ENCODE peak calls at places on chromosome 22, in seven cellular contexts. One of them, this sample, is unnamed.

GRCh38 chr22:22721681-22722309 is 77.4 kb downstream of the GGTLC2 start:
- DNase-seq in transverse colon: no peak
- DNase-seq in left ventricle myocardium inferior: no peak
- DNase-seq in SK-N-SH: no peak
- DNase-seq in right cardiac atrium: no peak
- DNase-seq in CD8-positive, alpha-beta T cell: peak; percentile 24
- DNase-seq in colonic mucosa: no peak
- DNase-seq in this sample: no peak

GRCh38 chr22:49585695-49586243 is 241.9 kb downstream of the BRD1 start:
- DNase-seq in transverse colon: peak; percentile 1
- DNase-seq in left ventricle myocardium inferior: no peak
- DNase-seq in SK-N-SH: no peak
- DNase-seq in right cardiac atrium: peak; percentile 36
- DNase-seq in CD8-positive, alpha-beta T cell: no peak
- DNase-seq in colonic mucosa: no peak
- DNase-seq in this sample: no peak

GRCh38 chr22:36315325-36315724 is 62.4 kb downstream of the APOL1 start:
- DNase-seq in transverse colon: no peak
- DNase-seq in left ventricle myocardium inferior: no peak
- DNase-seq in SK-N-SH: no peak
- DNase-seq in right cardiac atrium: no peak
- DNase-seq in CD8-positive, alpha-beta T cell: no peak
- DNase-seq in colonic mucosa: no peak
- DNase-seq in this sample: no peak

GRCh38 chr22:48378673-48379072 is 1449.0 kb downstream of the BRD1 start:
- DNase-seq in transverse colon: no peak
- DNase-seq in left ventricle myocardium inferior: no peak
- DNase-seq in SK-N-SH: no peak
- DNase-seq in right cardiac atrium: no peak
- DNase-seq in CD8-positive, alpha-beta T cell: no peak
- DNase-seq in colonic mucosa: no peak
- DNase-seq in this sample: no peak

GRCh38 chr22:29147241-29147919 is 58.3 kb upstream of the EMID1 start:
- DNase-seq in transverse colon: no peak
- DNase-seq in left ventricle myocardium inferior: no peak
- DNase-seq in SK-N-SH: no peak
- DNase-seq in right cardiac atrium: no peak
- DNase-seq in CD8-positive, alpha-beta T cell: no peak
- DNase-seq in colonic mucosa: no peak
- DNase-seq in this sample: no peak

GRCh38 chr22:35451602-35452001 is 51.7 kb downstream of the MCM5 start:
- DNase-seq in transverse colon: no peak
- DNase-seq in left ventricle myocardium inferior: no peak
- DNase-seq in SK-N-SH: no peak
- DNase-seq in right cardiac atrium: no peak
- DNase-seq in CD8-positive, alpha-beta T cell: no peak
- DNase-seq in colonic mucosa: no peak
- DNase-seq in this sample: no peak

GRCh38 chr22:42680648-42681047 is 31.5 kb upstream of the CYB5R3 start:
- DNase-seq in transverse colon: no peak
- DNase-seq in left ventricle myocardium inferior: no peak
- DNase-seq in SK-N-SH: no peak
- DNase-seq in right cardiac atrium: peak; percentile 21
- DNase-seq in CD8-positive, alpha-beta T cell: no peak
- DNase-seq in colonic mucosa: no peak
- DNase-seq in this sample: peak; percentile 68

GRCh38 chr22:20026996-20027601 is 6.2 kb downstream of the TANGO2 start:
- DNase-seq in transverse colon: no peak
- DNase-seq in left ventricle myocardium inferior: no peak
- DNase-seq in SK-N-SH: no peak
- DNase-seq in right cardiac atrium: peak; percentile 20
- DNase-seq in CD8-positive, alpha-beta T cell: no peak
- DNase-seq in colonic mucosa: no peak
- DNase-seq in this sample: no peak

GRCh38 chr22:36743011-36743410 is 32.9 kb downstream of the IFT27 start:
- DNase-seq in transverse colon: no peak
- DNase-seq in left ventricle myocardium inferior: no peak
- DNase-seq in SK-N-SH: no peak
- DNase-seq in right cardiac atrium: no peak
- DNase-seq in CD8-positive, alpha-beta T cell: no peak
- DNase-seq in colonic mucosa: no peak
- DNase-seq in this sample: no peak

GRCh38 chr22:35783943-35784614 is 66.4 kb downstream of the APOL5 start:
- DNase-seq in transverse colon: no peak
- DNase-seq in left ventricle myocardium inferior: no peak
- DNase-seq in SK-N-SH: no peak
- DNase-seq in right cardiac atrium: no peak
- DNase-seq in CD8-positive, alpha-beta T cell: no peak
- DNase-seq in colonic mucosa: no peak
- DNase-seq in this sample: no peak

GRCh38 chr22:23073506-23074229 is 3.3 kb downstream of the GNAZ start:
- DNase-seq in transverse colon: no peak
- DNase-seq in left ventricle myocardium inferior: peak; percentile 11
- DNase-seq in SK-N-SH: no peak
- DNase-seq in right cardiac atrium: peak; percentile 37
- DNase-seq in CD8-positive, alpha-beta T cell: no peak
- DNase-seq in colonic mucosa: no peak
- DNase-seq in this sample: no peak

GRCh38 chr22:44360306-44360685 is 47.5 kb upstream of the SHISAL1 start:
- DNase-seq in transverse colon: no peak
- DNase-seq in left ventricle myocardium inferior: no peak
- DNase-seq in SK-N-SH: no peak
- DNase-seq in right cardiac atrium: no peak
- DNase-seq in CD8-positive, alpha-beta T cell: no peak
- DNase-seq in colonic mucosa: no peak
- DNase-seq in this sample: no peak

GRCh38 chr22:17748555-17749353 is 25.5 kb downstream of the BID start:
- DNase-seq in transverse colon: no peak
- DNase-seq in left ventricle myocardium inferior: peak; percentile 33
- DNase-seq in SK-N-SH: no peak
- DNase-seq in right cardiac atrium: peak; percentile 67
- DNase-seq in CD8-positive, alpha-beta T cell: no peak
- DNase-seq in colonic mucosa: no peak
- DNase-seq in this sample: no peak

GRCh38 chr22:22235564-22235963 is 9.0 kb upstream of the VPREB1 start:
- DNase-seq in transverse colon: peak; percentile 46
- DNase-seq in left ventricle myocardium inferior: no peak
- DNase-seq in SK-N-SH: peak; percentile 30
- DNase-seq in right cardiac atrium: no peak
- DNase-seq in CD8-positive, alpha-beta T cell: peak; percentile 37
- DNase-seq in colonic mucosa: peak; percentile 25
- DNase-seq in this sample: no peak

GRCh38 chr22:19004471-19004870 is 68.4 kb upstream of the PRODH start:
- DNase-seq in transverse colon: no peak
- DNase-seq in left ventricle myocardium inferior: no peak
- DNase-seq in SK-N-SH: no peak
- DNase-seq in right cardiac atrium: no peak
- DNase-seq in CD8-positive, alpha-beta T cell: no peak
- DNase-seq in colonic mucosa: no peak
- DNase-seq in this sample: no peak

GRCh38 chr22:29309332-29310064 is 3.0 kb downstream of the GAS2L1 start:
- DNase-seq in transverse colon: peak; percentile 50
- DNase-seq in left ventricle myocardium inferior: peak; percentile 74
- DNase-seq in SK-N-SH: peak; percentile 66
- DNase-seq in right cardiac atrium: peak; percentile 85
- DNase-seq in CD8-positive, alpha-beta T cell: no peak
- DNase-seq in colonic mucosa: peak; percentile 62
- DNase-seq in this sample: no peak

GRCh38 chr22:49992921-49993648 is 19.5 kb downstream of the IL17REL start:
- DNase-seq in transverse colon: peak; percentile 83
- DNase-seq in left ventricle myocardium inferior: peak; percentile 61
- DNase-seq in SK-N-SH: peak; percentile 85
- DNase-seq in right cardiac atrium: peak; percentile 89
- DNase-seq in CD8-positive, alpha-beta T cell: peak; percentile 55
- DNase-seq in colonic mucosa: peak; percentile 71
- DNase-seq in this sample: no peak

GRCh38 chr22:44746836-44747519 is 5.4 kb upstream of the ARHGAP8 start:
- DNase-seq in transverse colon: peak; percentile 70
- DNase-seq in left ventricle myocardium inferior: no peak
- DNase-seq in SK-N-SH: no peak
- DNase-seq in right cardiac atrium: no peak
- DNase-seq in CD8-positive, alpha-beta T cell: no peak
- DNase-seq in colonic mucosa: peak; percentile 78
- DNase-seq in this sample: no peak

GRCh38 chr22:19719055-19719482 is 4.3 kb upstream of the GP1BB start:
- DNase-seq in transverse colon: no peak
- DNase-seq in left ventricle myocardium inferior: peak; percentile 49
- DNase-seq in SK-N-SH: no peak
- DNase-seq in right cardiac atrium: peak; percentile 87
- DNase-seq in CD8-positive, alpha-beta T cell: no peak
- DNase-seq in colonic mucosa: no peak
- DNase-seq in this sample: no peak

GRCh38 chr22:29116397-29117123 is 43.7 kb downstream of the KREMEN1 start:
- DNase-seq in transverse colon: no peak
- DNase-seq in left ventricle myocardium inferior: no peak
- DNase-seq in SK-N-SH: no peak
- DNase-seq in right cardiac atrium: no peak
- DNase-seq in CD8-positive, alpha-beta T cell: no peak
- DNase-seq in colonic mucosa: no peak
- DNase-seq in this sample: peak; percentile 83

GRCh38 chr22:17102297-17102667 is 17.5 kb downstream of the IL17RA start:
- DNase-seq in transverse colon: no peak
- DNase-seq in left ventricle myocardium inferior: no peak
- DNase-seq in SK-N-SH: no peak
- DNase-seq in right cardiac atrium: no peak
- DNase-seq in CD8-positive, alpha-beta T cell: no peak
- DNase-seq in colonic mucosa: no peak
- DNase-seq in this sample: no peak

GRCh38 chr22:29343313-29343805 is 27.9 kb upstream of the RASL10A start:
- DNase-seq in transverse colon: no peak
- DNase-seq in left ventricle myocardium inferior: peak; percentile 73
- DNase-seq in SK-N-SH: peak; percentile 92
- DNase-seq in right cardiac atrium: peak; percentile 82
- DNase-seq in CD8-positive, alpha-beta T cell: no peak
- DNase-seq in colonic mucosa: no peak
- DNase-seq in this sample: no peak

GRCh38 chr22:26581769-26582168 is 8.2 kb downstream of the TPST2 start:
- DNase-seq in transverse colon: no peak
- DNase-seq in left ventricle myocardium inferior: no peak
- DNase-seq in SK-N-SH: no peak
- DNase-seq in right cardiac atrium: no peak
- DNase-seq in CD8-positive, alpha-beta T cell: no peak
- DNase-seq in colonic mucosa: no peak
- DNase-seq in this sample: no peak

GRCh38 chr22:26580240-26580962 is 9.5 kb downstream of the TPST2 start:
- DNase-seq in transverse colon: no peak
- DNase-seq in left ventricle myocardium inferior: no peak
- DNase-seq in SK-N-SH: no peak
- DNase-seq in right cardiac atrium: no peak
- DNase-seq in CD8-positive, alpha-beta T cell: no peak
- DNase-seq in colonic mucosa: no peak
- DNase-seq in this sample: no peak

GRCh38 chr22:26577081-26577480 is 12.9 kb downstream of the TPST2 start:
- DNase-seq in transverse colon: no peak
- DNase-seq in left ventricle myocardium inferior: no peak
- DNase-seq in SK-N-SH: no peak
- DNase-seq in right cardiac atrium: no peak
- DNase-seq in CD8-positive, alpha-beta T cell: no peak
- DNase-seq in colonic mucosa: no peak
- DNase-seq in this sample: no peak

GRCh38 chr22:26581026-26581425 is 8.9 kb downstream of the TPST2 start:
- DNase-seq in transverse colon: no peak
- DNase-seq in left ventricle myocardium inferior: no peak
- DNase-seq in SK-N-SH: no peak
- DNase-seq in right cardiac atrium: no peak
- DNase-seq in CD8-positive, alpha-beta T cell: no peak
- DNase-seq in colonic mucosa: no peak
- DNase-seq in this sample: no peak

GRCh38 chr22:26579331-26579886 is 10.5 kb downstream of the TPST2 start:
- DNase-seq in transverse colon: peak; percentile 62
- DNase-seq in left ventricle myocardium inferior: no peak
- DNase-seq in SK-N-SH: no peak
- DNase-seq in right cardiac atrium: peak; percentile 65
- DNase-seq in CD8-positive, alpha-beta T cell: peak; percentile 50
- DNase-seq in colonic mucosa: peak; percentile 35
- DNase-seq in this sample: no peak
- H3K4me3 ChIP-seq in transverse colon: no peak overlapping the region
- H3K4me3 ChIP-seq in left ventricle myocardium inferior: no peak overlapping the region
- H3K4me3 ChIP-seq in SK-N-SH: no peak overlapping the region
- H3K4me3 ChIP-seq in right cardiac atrium: no peak overlapping the region
- H3K4me3 ChIP-seq in CD8-positive, alpha-beta T cell: peak overlapping the region; percentile 9
- H3K4me3 ChIP-seq in colonic mucosa: no peak overlapping the region
- H3K4me3 ChIP-seq in this sample: no peak overlapping the region

GRCh38 chr22:47375621-47376321 is 613.3 kb downstream of the TBC1D22A start:
- DNase-seq in transverse colon: no peak
- DNase-seq in left ventricle myocardium inferior: no peak
- DNase-seq in SK-N-SH: no peak
- DNase-seq in right cardiac atrium: no peak
- DNase-seq in CD8-positive, alpha-beta T cell: no peak
- DNase-seq in colonic mucosa: no peak
- DNase-seq in this sample: no peak

GRCh38 chr22:47376322-47376700 is 613.9 kb downstream of the TBC1D22A start:
- DNase-seq in transverse colon: no peak
- DNase-seq in left ventricle myocardium inferior: no peak
- DNase-seq in SK-N-SH: no peak
- DNase-seq in right cardiac atrium: no peak
- DNase-seq in CD8-positive, alpha-beta T cell: no peak
- DNase-seq in colonic mucosa: no peak
- DNase-seq in this sample: no peak

GRCh38 chr22:47374901-47375575 is 612.6 kb downstream of the TBC1D22A start:
- DNase-seq in transverse colon: no peak
- DNase-seq in left ventricle myocardium inferior: no peak
- DNase-seq in SK-N-SH: no peak
- DNase-seq in right cardiac atrium: no peak
- DNase-seq in CD8-positive, alpha-beta T cell: no peak
- DNase-seq in colonic mucosa: no peak
- DNase-seq in this sample: no peak

GRCh38 chr22:47377926-47378560 is 615.6 kb downstream of the TBC1D22A start:
- DNase-seq in transverse colon: no peak
- DNase-seq in left ventricle myocardium inferior: no peak
- DNase-seq in SK-N-SH: no peak
- DNase-seq in right cardiac atrium: no peak
- DNase-seq in CD8-positive, alpha-beta T cell: no peak
- DNase-seq in colonic mucosa: no peak
- DNase-seq in this sample: no peak

GRCh38 chr22:47376901-47377520 is 614.6 kb downstream of the TBC1D22A start:
- DNase-seq in transverse colon: no peak
- DNase-seq in left ventricle myocardium inferior: no peak
- DNase-seq in SK-N-SH: no peak
- DNase-seq in right cardiac atrium: no peak
- DNase-seq in CD8-positive, alpha-beta T cell: no peak
- DNase-seq in colonic mucosa: no peak
- DNase-seq in this sample: no peak
- H3K9me3 ChIP-seq in transverse colon: no peaks in the 10 kb centered on the region
- H3K9me3 ChIP-seq in left ventricle myocardium inferior: no peaks in the 10 kb centered on the region
- H3K9me3 ChIP-seq in SK-N-SH: no peaks in the 10 kb centered on the region
- H3K9me3 ChIP-seq in right cardiac atrium: no peaks in the 10 kb centered on the region
- H3K9me3 ChIP-seq in CD8-positive, alpha-beta T cell: no peaks in the 10 kb centered on the region
- H3K9me3 ChIP-seq in colonic mucosa: no peaks in the 10 kb centered on the region
- H3K9me3 ChIP-seq in this sample: peaks cover 10% of the 10 kb centered on the region

GRCh38 chr22:30354644-30355043 is 2.0 kb downstream of the SF3A1 start:
- DNase-seq in transverse colon: no peak
- DNase-seq in left ventricle myocardium inferior: no peak
- DNase-seq in SK-N-SH: no peak
- DNase-seq in right cardiac atrium: no peak
- DNase-seq in CD8-positive, alpha-beta T cell: no peak
- DNase-seq in colonic mucosa: no peak
- DNase-seq in this sample: no peak
- H3K4me3 ChIP-seq in transverse colon: no peak overlapping the region
- H3K4me3 ChIP-seq in left ventricle myocardium inferior: peak overlapping the region; percentile 86
- H3K4me3 ChIP-seq in SK-N-SH: peak overlapping the region; percentile 95
- H3K4me3 ChIP-seq in right cardiac atrium: no peak overlapping the region
- H3K4me3 ChIP-seq in CD8-positive, alpha-beta T cell: peak overlapping the region; percentile 5
- H3K4me3 ChIP-seq in colonic mucosa: no peak overlapping the region
- H3K4me3 ChIP-seq in this sample: no peak overlapping the region

GRCh38 chr22:39242389-39242808 is 2.4 kb downstream of the PDGFB start:
- DNase-seq in transverse colon: no peak
- DNase-seq in left ventricle myocardium inferior: no peak
- DNase-seq in SK-N-SH: peak; percentile 62
- DNase-seq in right cardiac atrium: peak; percentile 76
- DNase-seq in CD8-positive, alpha-beta T cell: no peak
- DNase-seq in colonic mucosa: no peak
- DNase-seq in this sample: no peak
- H3K9me3 ChIP-seq in transverse colon: no peaks in the 10 kb centered on the region
- H3K9me3 ChIP-seq in left ventricle myocardium inferior: no peaks in the 10 kb centered on the region
- H3K9me3 ChIP-seq in SK-N-SH: no peaks in the 10 kb centered on the region
- H3K9me3 ChIP-seq in right cardiac atrium: no peaks in the 10 kb centered on the region
- H3K9me3 ChIP-seq in CD8-positive, alpha-beta T cell: no peaks in the 10 kb centered on the region
- H3K9me3 ChIP-seq in colonic mucosa: no peaks in the 10 kb centered on the region
- H3K9me3 ChIP-seq in this sample: no peaks in the 10 kb centered on the region